ENCODE peak calls at places on chromosomes 13 and 19, in seven cellular contexts. S is cardiac fibroblast, R is GM23338, B is stomach, F is omental fat pad, T is BJ, Q is left lung. Z is an unnamed sample.

GRCh38 chr13:80037505-80037888 is 303.4 kb downstream of the SPRY2 start:
- DNase-seq in S (peak; percentile 73), R (no peak), B (no peak), F (no peak), T (peak; percentile 62), Q (no peak), Z (no peak)

GRCh38 chr19:58563034-58563573 is 4.7 kb upstream of the UBE2M start:
- DNase-seq in S (peak; percentile 19), R (peak; percentile 50), B (peak; percentile 37), F (no peak), T (no peak), Q (peak; percentile 53), Z (no peak)

GRCh38 chr13:41905600-41906254 is 55.2 kb downstream of the VWA8 start:
- DNase-seq in S (peak; percentile 55), R (peak; percentile 70), B (no peak), F (no peak), T (no peak), Q (no peak), Z (no peak)

GRCh38 chr19:29770653-29771052 is 41.1 kb upstream of the CCNE1 start:
- DNase-seq in S (no peak), R (no peak), B (no peak), F (no peak), T (no peak), Q (no peak), Z (no peak)

GRCh38 chr19:58513694-58514563 is 2.1 kb upstream of the SLC27A5 start:
- DNase-seq in S (peak; percentile 93), R (peak; percentile 96), B (peak; percentile 94), F (peak; percentile 60), T (peak; percentile 26), Q (peak; percentile 91), Z (peak; percentile 97)

GRCh38 chr19:7856679-7857663 is 17.2 kb downstream of the PRR36 start:
- DNase-seq in S (no peak), R (peak; percentile 44), B (no peak), F (no peak), T (no peak), Q (no peak), Z (no peak)

GRCh38 chr13:20349564-20350379 is 117.7 kb upstream of the GJB6 start:
- DNase-seq in S (no peak), R (no peak), B (no peak), F (no peak), T (no peak), Q (no peak), Z (no peak)

GRCh38 chr19:40640744-40641143 is 39.6 kb downstream of the LTBP4 start:
- DNase-seq in S (peak; percentile 50), R (no peak), B (no peak), F (no peak), T (no peak), Q (no peak), Z (no peak)

GRCh38 chr13:24627090-24627714 is 53.0 kb upstream of the ATP12A start:
- DNase-seq in S (peak; percentile 10), R (peak; percentile 90), B (peak; percentile 24), F (no peak), T (no peak), Q (no peak), Z (peak; percentile 83)

GRCh38 chr13:48561461-48562224 is 28.8 kb upstream of the RCBTB2 start:
- DNase-seq in S (no peak), R (no peak), B (no peak), F (no peak), T (no peak), Q (no peak), Z (no peak)

GRCh38 chr13:30696278-30697176 is 38.8 kb upstream of the ALOX5AP start:
- DNase-seq in S (peak; percentile 33), R (peak; percentile 25), B (no peak), F (no peak), T (no peak), Q (peak; percentile 72), Z (peak; percentile 16)

GRCh38 chr13:51519839-51520238 is 64.4 kb upstream of the WDFY2 start:
- DNase-seq in S (peak; percentile 64), R (no peak), B (no peak), F (no peak), T (no peak), Q (no peak), Z (no peak)

GRCh38 chr19:2552859-2553258 is 76.9 kb downstream of the GADD45B start:
- DNase-seq in S (no peak), R (no peak), B (no peak), F (no peak), T (no peak), Q (peak; percentile 47), Z (no peak)

GRCh38 chr19:41133260-41133659 is 19.0 kb downstream of the CYP2F1 start:
- DNase-seq in S (peak; percentile 2), R (no peak), B (no peak), F (no peak), T (no peak), Q (no peak), Z (no peak)

GRCh38 chr13:97295279-97296182 is 73.4 kb downstream of the MBNL2 start:
- DNase-seq in S (peak; percentile 72), R (no peak), B (no peak), F (no peak), T (no peak), Q (no peak), Z (no peak)

GRCh38 chr13:87172166-87172825 is 498.9 kb upstream of the SLITRK5 start:
- DNase-seq in S (no peak), R (no peak), B (no peak), F (no peak), T (no peak), Q (no peak), Z (no peak)

GRCh38 chr13:40485611-40486517 is 180.6 kb downstream of the FOXO1 start:
- DNase-seq in S (no peak), R (no peak), B (no peak), F (no peak), T (no peak), Q (no peak), Z (no peak)

GRCh38 chr19:1155352-1156304 is 18.4 kb downstream of the SBNO2 start:
- DNase-seq in S (peak; percentile 43), R (no peak), B (no peak), F (no peak), T (no peak), Q (no peak), Z (no peak)

GRCh38 chr19:4717191-4717965 is 6.3 kb downstream of the DPP9 start:
- DNase-seq in S (peak; percentile 24), R (no peak), B (no peak), F (no peak), T (no peak), Q (peak; percentile 81), Z (no peak)

GRCh38 chr13:73708393-73708985 is 425.7 kb downstream of the KLF12 start:
- DNase-seq in S (peak; percentile 85), R (peak; percentile 83), B (peak; percentile 45), F (no peak), T (peak; percentile 11), Q (no peak), Z (peak; percentile 48)

GRCh38 chr13:87677334-87678234 is 6.4 kb downstream of the SLITRK5 start:
- DNase-seq in S (no peak), R (peak; percentile 72), B (no peak), F (no peak), T (no peak), Q (no peak), Z (peak; percentile 67)

GRCh38 chr19:4866595-4867424 is 657 bp downstream of the PLIN3 start:
- DNase-seq in S (peak; percentile 53), R (peak; percentile 79), B (peak; percentile 68), F (no peak), T (no peak), Q (peak; percentile 75), Z (peak; percentile 52)

GRCh38 chr19:15922021-15922420 is 12.3 kb downstream of the CYP4F11 start:
- DNase-seq in S (no peak), R (no peak), B (no peak), F (no peak), T (no peak), Q (no peak), Z (no peak)

GRCh38 chr19:18612772-18613588 is at the start of gene TMEM59L:
- DNase-seq in S (no peak), R (peak; percentile 65), B (no peak), F (no peak), T (no peak), Q (no peak), Z (peak; percentile 78)

GRCh38 chr13:27359203-27359821 is 65.1 kb upstream of the GTF3A start:
- DNase-seq in S (peak; percentile 82), R (peak; percentile 84), B (peak; percentile 71), F (no peak), T (no peak), Q (peak; percentile 56), Z (peak; percentile 75)

GRCh38 chr19:30969586-30969985 is 379.6 kb downstream of the TSHZ3 start:
- DNase-seq in S (no peak), R (no peak), B (no peak), F (no peak), T (no peak), Q (no peak), Z (no peak)

GRCh38 chr19:30968841-30969399 is 380.3 kb downstream of the TSHZ3 start:
- DNase-seq in S (no peak), R (no peak), B (no peak), F (no peak), T (no peak), Q (no peak), Z (no peak)

GRCh38 chr19:30968210-30968609 is 381.0 kb downstream of the TSHZ3 start:
- DNase-seq in S (no peak), R (peak; percentile 32), B (no peak), F (no peak), T (no peak), Q (no peak), Z (no peak)
- TF ChIP-seq CTCF in S (no peak), R (peak; percentile 45), B (no peak), F (no peak), T (peak; percentile 37), Q (no peak), Z (no peak)

DNA sequence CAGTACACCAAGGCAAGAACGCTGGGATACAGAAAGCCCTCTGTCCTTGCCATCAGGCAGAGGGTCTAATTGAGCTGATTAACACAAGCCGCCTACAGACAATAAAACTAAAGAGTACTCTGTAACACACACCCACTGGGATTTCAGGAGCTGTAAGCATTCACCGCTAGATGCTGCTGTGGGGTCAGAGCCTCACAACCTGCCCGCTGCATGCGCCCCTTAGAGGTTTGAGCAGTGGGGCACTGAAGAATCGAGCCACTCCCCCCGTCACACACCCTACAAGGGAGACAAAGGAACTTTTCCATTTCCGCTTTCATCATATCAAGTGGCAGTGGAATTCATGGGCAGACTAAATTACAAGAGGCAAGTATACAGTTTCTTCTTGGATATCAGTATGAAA is 1080.6 kb downstream of the PCDH17 start:
- DNase-seq in S (no peak), R (peak; percentile 74), B (no peak), F (no peak), T (no peak), Q (no peak), Z (peak; percentile 6)
- TF ChIP-seq CTCF in S (no peak), R (peak; percentile 83), B (no peak), F (no peak), T (no peak), Q (no peak), Z (no peak)

GRCh38 chr19:11708457-11708856 is 30.3 kb downstream of the ZNF823 start:
- DNase-seq in S (no peak), R (no peak), B (no peak), F (no peak), T (no peak), Q (no peak), Z (no peak)

GRCh38 chr19:11705474-11705873 is 33.3 kb downstream of the ZNF823 start:
- DNase-seq in S (no peak), R (no peak), B (no peak), F (no peak), T (no peak), Q (no peak), Z (no peak)

GRCh38 chr19:11710313-11710712 is 28.4 kb downstream of the ZNF823 start:
- DNase-seq in S (no peak), R (no peak), B (no peak), F (no peak), T (no peak), Q (no peak), Z (no peak)
- TF ChIP-seq CTCF in S (no peak), R (no peak), B (no peak), F (no peak), T (no peak), Q (no peak), Z (no peak)

GRCh38 chr13:99446242-99446641 is 55.0 kb upstream of the TM9SF2 start:
- DNase-seq in S (no peak), R (peak; percentile 79), B (no peak), F (no peak), T (no peak), Q (no peak), Z (no peak)
- TF ChIP-seq CTCF in S (no peak), R (peak; percentile 54), B (no peak), F (no peak), T (no peak), Q (no peak), Z (peak; percentile 9)